ENCODE peak calls at places on chromosome 1, in six cellular contexts. C is thoracic aorta; V is tibial artery; L is testis; H is mesendoderm; N is effector memory CD4-positive, alpha-beta T cell. W is an unnamed sample.

GRCh38 chr1:82538876-82539275 is 738.1 kb downstream of the ADGRL2 start:
- DNase-seq in C (no peak), V (no peak), L (no peak), H (no peak), N (no peak), W (no peak)

GRCh38 chr1:227729881-227730629 is 5.0 kb downstream of the JMJD4 start:
- DNase-seq in C (no peak), V (peak; percentile 15), L (peak; percentile 55), H (peak; percentile 86), N (no peak), W (peak; percentile 79)

GRCh38 chr1:117077267-117077666 is 17.1 kb downstream of the TTF2 start:
- DNase-seq in C (no peak), V (no peak), L (no peak), H (no peak), N (no peak), W (no peak)

GRCh38 chr1:226602186-226603029 is 53.8 kb downstream of the STUM start:
- DNase-seq in C (no peak), V (peak; percentile 64), L (peak; percentile 44), H (no peak), N (no peak), W (peak; percentile 58)

GRCh38 chr1:155882766-155883165 is 23.4 kb downstream of the SYT11 start:
- DNase-seq in C (no peak), V (no peak), L (no peak), H (no peak), N (no peak), W (no peak)

GRCh38 chr1:148264374-148265276 is 112.5 kb upstream of the NBPF11 start:
- DNase-seq in C (no peak), V (no peak), L (peak; percentile 22), H (peak; percentile 99), N (no peak), W (peak; percentile 48)

GRCh38 chr1:9245661-9246060 is 11.1 kb downstream of the H6PD start:
- DNase-seq in C (no peak), V (no peak), L (no peak), H (no peak), N (no peak), W (no peak)

GRCh38 chr1:203320546-203321272 is 15.4 kb downstream of the BTG2 start:
- DNase-seq in C (no peak), V (peak; percentile 60), L (no peak), H (peak; percentile 67), N (peak; percentile 65), W (peak; percentile 27)

GRCh38 chr1:243974451-243975292 is 76.4 kb upstream of the ZBTB18 start:
- DNase-seq in C (no peak), V (no peak), L (no peak), H (peak; percentile 31), N (no peak), W (no peak)

GRCh38 chr1:187051618-187052232 is 223.0 kb downstream of the PLA2G4A start:
- DNase-seq in C (no peak), V (no peak), L (no peak), H (peak; percentile 61), N (no peak), W (no peak)

GRCh38 chr1:147109041-147109440 is 63.2 kb downstream of the PRKAB2 start:
- DNase-seq in C (no peak), V (no peak), L (no peak), H (no peak), N (no peak), W (no peak)

GRCh38 chr1:211606327-211606913 is 27.5 kb upstream of the SLC30A1 start:
- DNase-seq in C (no peak), V (no peak), L (no peak), H (no peak), N (no peak), W (no peak)

GRCh38 chr1:103074224-103074623 is 34.1 kb downstream of the COL11A1 start:
- DNase-seq in C (no peak), V (no peak), L (no peak), H (no peak), N (no peak), W (no peak)

GRCh38 chr1:156499703-156500577 is 635 bp downstream of the MEF2D start:
- DNase-seq in C (no peak), V (peak; percentile 69), L (peak; percentile 65), H (peak; percentile 50), N (peak; percentile 36), W (peak; percentile 87)

GRCh38 chr1:201422436-201423030 is 1.0 kb upstream of the TNNI1 start:
- DNase-seq in C (no peak), V (no peak), L (no peak), H (no peak), N (no peak), W (no peak)

GRCh38 chr1:40416709-40417108 is 33.6 kb upstream of the ZFP69B start:
- DNase-seq in C (no peak), V (no peak), L (no peak), H (no peak), N (no peak), W (no peak)

GRCh38 chr1:93437976-93438605 is 9.8 kb upstream of the FNBP1L start:
- DNase-seq in C (no peak), V (no peak), L (no peak), H (peak; percentile 42), N (no peak), W (no peak)

GRCh38 chr1:227773558-227773957 is 38.3 kb downstream of the SNAP47 start:
- DNase-seq in C (no peak), V (no peak), L (no peak), H (no peak), N (no peak), W (no peak)

GRCh38 chr1:18963968-18964367 is 7.5 kb upstream of the IFFO2 start:
- DNase-seq in C (no peak), V (no peak), L (no peak), H (no peak), N (no peak), W (no peak)
- H3K4me1 ChIP-seq in C (no peaks in the 10 kb centered on the region), V (peaks cover 15% of the 10 kb centered on the region), L (no peaks in the 10 kb centered on the region), H (peaks cover 3% of the 10 kb centered on the region), N (no peaks in the 10 kb centered on the region), W (no peaks in the 10 kb centered on the region)

DNA sequence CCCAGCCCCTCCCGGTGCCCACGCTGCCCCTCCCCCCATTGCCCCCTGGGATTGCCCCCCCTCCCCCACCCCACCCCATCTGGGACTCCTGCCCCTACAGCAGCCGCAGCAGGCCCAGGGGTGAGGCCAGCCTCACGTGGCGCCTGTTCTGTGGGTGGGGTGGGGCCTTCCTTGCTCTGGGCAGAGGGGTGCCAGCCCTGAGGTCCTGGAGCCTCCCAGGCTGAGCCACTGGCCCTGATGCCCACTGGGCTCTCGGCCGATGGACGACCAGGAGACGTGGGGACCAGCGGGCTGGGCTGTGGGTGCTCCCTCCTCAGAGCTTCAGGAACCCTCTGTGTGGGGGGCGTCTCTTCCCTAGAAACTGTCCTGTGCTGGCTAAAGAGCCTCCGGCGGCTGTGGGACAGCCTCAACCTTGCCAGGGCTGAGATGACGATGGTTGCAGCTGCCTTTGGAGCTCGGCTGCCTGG is 5.8 kb upstream of the C1orf159 start:
- DNase-seq in C (no peak), V (no peak), L (no peak), H (no peak), N (no peak), W (peak; percentile 46)
- H3K27ac ChIP-seq in C (no peak overlapping the region), V (no peak overlapping the region), L (no peak overlapping the region), H (no peak overlapping the region), N (no peak overlapping the region), W (no peak overlapping the region)

GRCh38 chr1:219120625-219121544 is 52.8 kb upstream of the LYPLAL1 start:
- DNase-seq in C (no peak), V (peak; percentile 59), L (peak; percentile 78), H (no peak), N (no peak), W (peak; percentile 27)
- H3K4me3 ChIP-seq in C (peak overlapping the region; percentile 4), V (no peak overlapping the region), L (no peak overlapping the region), H (no peak overlapping the region), N (no peak overlapping the region), W (no peak overlapping the region)

DNA sequence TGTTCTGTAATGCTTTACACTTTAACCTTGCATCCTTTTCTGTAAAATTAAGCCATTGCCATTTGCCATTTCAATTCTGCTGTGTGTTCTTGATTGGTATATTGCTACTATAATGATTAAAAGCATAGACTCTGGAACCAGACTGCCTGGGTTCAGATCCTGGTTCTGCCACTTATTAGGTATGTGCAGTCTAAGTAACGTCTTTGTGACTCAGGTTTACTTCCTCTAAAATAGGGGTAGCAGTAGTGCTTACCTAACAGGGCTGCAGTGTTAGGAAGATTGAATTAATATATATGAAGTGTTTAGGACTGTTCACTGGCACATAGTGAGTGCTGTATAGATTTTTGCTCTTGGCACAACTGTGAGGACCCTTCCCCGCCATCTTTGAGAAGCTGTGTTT is 4.4 kb downstream of the CDC42 start:
- DNase-seq in C (no peak), V (no peak), L (no peak), H (no peak), N (no peak), W (no peak)
- H3K4me1 ChIP-seq in C (peaks cover 68% of the 10 kb centered on the region), V (peaks cover 80% of the 10 kb centered on the region), L (peaks cover 42% of the 10 kb centered on the region), H (no peaks in the 10 kb centered on the region), N (peaks cover 43% of the 10 kb centered on the region), W (peaks cover 3% of the 10 kb centered on the region)

DNA sequence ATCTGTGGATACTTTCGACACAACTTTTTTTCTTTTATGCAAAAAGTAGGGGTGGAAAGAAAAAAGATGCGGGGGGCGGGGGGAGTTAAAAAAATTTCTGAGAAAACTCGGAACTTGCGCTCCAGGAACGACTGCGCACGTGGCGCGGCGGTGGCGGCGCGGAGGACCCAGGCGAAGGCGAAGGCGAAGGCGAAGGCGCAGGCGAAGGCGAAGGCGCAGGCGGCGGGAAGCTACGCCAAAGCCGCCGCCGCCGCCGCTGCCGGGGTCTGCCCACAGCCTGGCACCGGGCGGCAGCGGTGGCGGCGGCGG is 208 bp upstream of the BARHL2 start:
- DNase-seq in C (no peak), V (no peak), L (no peak), H (no peak), N (no peak), W (no peak)
- H3K27ac ChIP-seq in C (no peak overlapping the region), V (no peak overlapping the region), L (peak overlapping the region; percentile 36), H (no peak overlapping the region), N (no peak overlapping the region), W (no peak overlapping the region)

GRCh38 chr1:67468066-67468718 is 38.0 kb upstream of the SERBP1 start:
- DNase-seq in C (no peak), V (no peak), L (no peak), H (no peak), N (no peak), W (no peak)
- H3K4me3 ChIP-seq in C (no peak overlapping the region), V (no peak overlapping the region), L (no peak overlapping the region), H (no peak overlapping the region), N (no peak overlapping the region), W (no peak overlapping the region)